ENCODE peak calls at places on chromosomes 3 and 15, in five cellular contexts. Q is effector memory CD4-positive, alpha-beta T cell; I is ovary; K is fibroblast of lung; R is neural progenitor cell. S is an unnamed sample. For H3K27me3, the result is how much of the 10 kb centered on the place peaks cover.

GRCh38 chr3:179687967-179688535 is 35.2 kb downstream of the USP13 start:
- DNase-seq in Q (no peak), I (no peak), K (no peak), R (no peak), S (no peak)

GRCh38 chr3:11547498-11547897 is 96.2 kb downstream of the VGLL4 start:
- DNase-seq in Q (no peak), I (no peak), K (no peak), R (no peak), S (no peak)

GRCh38 chr3:11764931-11765363 is 81.7 kb downstream of the TAMM41 start:
- DNase-seq in Q (no peak), I (no peak), K (peak), R (no peak), S (no peak)

GRCh38 chr3:29587340-29587739 is 306.5 kb downstream of the RBMS3 start:
- DNase-seq in Q (no peak), I (no peak), K (no peak), R (no peak), S (no peak)

GRCh38 chr15:99719096-99719541 is 14.1 kb downstream of the LYSMD4 start:
- DNase-seq in Q (no peak), I (no peak), K (peak), R (no peak), S (no peak)

GRCh38 chr3:69200384-69201068 is 78.1 kb upstream of the LMOD3 start:
- DNase-seq in Q (peak), I (peak), K (peak), R (peak), S (peak)

GRCh38 chr3:54427951-54428871 is 305.9 kb downstream of the CACNA2D3 start:
- DNase-seq in Q (no peak), I (peak), K (peak), R (peak), S (peak)

GRCh38 chr3:42190701-42191442 is 75.1 kb downstream of the CCK start:
- DNase-seq in Q (peak), I (peak), K (peak), R (peak), S (peak)

GRCh38 chr3:179608931-179609720 is 4.5 kb downstream of the NDUFB5 start:
- DNase-seq in Q (no peak), I (no peak), K (no peak), R (no peak), S (no peak)

GRCh38 chr3:134239538-134239937 is 11.1 kb downstream of the RYK start:
- DNase-seq in Q (no peak), I (no peak), K (no peak), R (no peak), S (no peak)

GRCh38 chr3:16402451-16402850 is 111.0 kb downstream of the RFTN1 start:
- DNase-seq in Q (no peak), I (no peak), K (peak), R (no peak), S (no peak)

GRCh38 chr3:190031887-190032752 is 88.6 kb downstream of the P3H2 start:
- DNase-seq in Q (no peak), I (no peak), K (no peak), R (no peak), S (no peak)

GRCh38 chr3:4322635-4323034 is 19.5 kb downstream of the SETMAR start:
- DNase-seq in Q (no peak), I (no peak), K (peak), R (no peak), S (no peak)

GRCh38 chr15:78633348-78633747 is 7.7 kb downstream of the CHRNB4 start:
- DNase-seq in Q (no peak), I (no peak), K (no peak), R (no peak), S (no peak)

GRCh38 chr15:46848704-46849103 is 868.6 kb upstream of the SEMA6D start:
- DNase-seq in Q (no peak), I (no peak), K (peak), R (no peak), S (no peak)

GRCh38 chr3:128021768-128022372 is 30.4 kb upstream of the SEC61A1 start:
- DNase-seq in Q (no peak), I (no peak), K (peak), R (no peak), S (peak)

GRCh38 chr15:78360426-78360825 is 20.3 kb downstream of the CRABP1 start:
- DNase-seq in Q (no peak), I (no peak), K (no peak), R (peak), S (no peak)

GRCh38 chr3:191792580-191792979 is 331.6 kb downstream of the PYDC2 start:
- DNase-seq in Q (no peak), I (no peak), K (no peak), R (no peak), S (no peak)

GRCh38 chr3:79878697-79879096 is 110.9 kb upstream of the ROBO1 start:
- DNase-seq in Q (no peak), I (no peak), K (no peak), R (no peak), S (no peak)

GRCh38 chr15:77634266-77634962 is 1.7 kb upstream of the LINGO1 start:
- DNase-seq in Q (no peak), I (peak), K (peak), R (peak), S (peak)

GRCh38 chr3:178536271-178537079 is at the start of gene KCNMB2:
- DNase-seq in Q (no peak), I (no peak), K (peak), R (peak), S (no peak)

GRCh38 chr15:35519536-35520149 is 26.3 kb downstream of the DPH6 start:
- DNase-seq in Q (no peak), I (no peak), K (peak), R (peak), S (no peak)

GRCh38 chr3:178146406-178146831 is 389.8 kb upstream of the KCNMB2 start:
- DNase-seq in Q (no peak), I (no peak), K (no peak), R (peak), S (no peak)

GRCh38 chr3:41265011-41265545 is 65.8 kb downstream of the CTNNB1 start:
- DNase-seq in Q (no peak), I (no peak), K (peak), R (no peak), S (no peak)

GRCh38 chr15:47988564-47988963 is 132.2 kb upstream of the SLC24A5 start:
- DNase-seq in Q (no peak), I (no peak), K (no peak), R (no peak), S (no peak)

GRCh38 chr3:16012086-16012485 is 162.4 kb upstream of the GALNT15 start:
- DNase-seq in Q (no peak), I (no peak), K (peak), R (no peak), S (no peak)

GRCh38 chr15:29283371-29283770 is 13.7 kb upstream of the NSMCE3 start:
- DNase-seq in Q (no peak), I (no peak), K (no peak), R (no peak), S (no peak)

GRCh38 chr15:29276366-29276765 is 6.7 kb upstream of the NSMCE3 start:
- DNase-seq in Q (no peak), I (no peak), K (no peak), R (no peak), S (no peak)

GRCh38 chr15:29275855-29276254 is 6.2 kb upstream of the NSMCE3 start:
- DNase-seq in Q (no peak), I (no peak), K (no peak), R (no peak), S (no peak)

GRCh38 chr15:29278436-29279099 is 8.9 kb upstream of the NSMCE3 start:
- DNase-seq in Q (no peak), I (no peak), K (peak), R (no peak), S (no peak)
- H3K27me3 ChIP-seq in Q (under half), I (under half), K (under half), R (under half), S (under half)

GRCh38 chr3:38026856-38027255 is 2.6 kb downstream of the PLCD1 start:
- DNase-seq in Q (no peak), I (no peak), K (no peak), R (no peak), S (no peak)

GRCh38 chr3:38030126-38031021 is 932 bp upstream of the PLCD1 start:
- DNase-seq in Q (no peak), I (peak), K (no peak), R (no peak), S (no peak)

GRCh38 chr3:38028621-38029361 is 651 bp downstream of the PLCD1 start:
- DNase-seq in Q (no peak), I (peak), K (no peak), R (peak), S (no peak)

GRCh38 chr3:38029400-38030125 is at the start of gene PLCD1:
- DNase-seq in Q (peak), I (peak), K (peak), R (peak), S (peak)

GRCh38 chr3:38027466-38028465 is 1.7 kb downstream of the PLCD1 start:
- DNase-seq in Q (no peak), I (peak), K (no peak), R (no peak), S (no peak)
- H3K27me3 ChIP-seq in Q (under half), I (under half), K (under half), R (half or more), S (under half)

DNA sequence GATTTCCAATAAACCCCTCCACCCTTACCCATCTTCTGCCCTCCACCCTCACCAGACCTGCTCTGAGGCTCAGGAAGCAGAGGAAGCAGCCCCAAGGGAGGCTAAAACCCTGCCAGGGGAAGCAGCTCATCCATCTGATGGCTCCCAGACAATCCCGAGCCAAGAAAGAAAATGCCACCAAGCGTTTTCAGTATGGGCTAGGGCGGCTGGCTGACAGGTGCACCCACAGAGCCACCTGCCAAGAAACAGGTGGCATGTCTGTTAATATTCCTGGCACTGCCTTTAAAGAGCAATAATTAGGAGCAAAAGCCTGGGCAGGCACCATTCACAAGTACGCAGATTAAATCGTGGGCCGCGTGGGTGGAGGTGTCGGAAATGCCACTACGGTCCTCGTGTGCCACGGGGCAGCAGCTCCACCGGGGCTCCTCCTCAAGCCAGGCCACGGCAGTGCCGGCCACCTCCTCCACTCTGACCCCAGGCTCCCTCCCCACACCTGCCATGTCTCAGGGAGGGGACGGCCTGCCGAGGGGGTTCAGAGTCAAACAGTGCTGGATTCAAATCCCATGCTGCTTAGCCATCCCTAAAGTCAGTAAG is 23.9 kb upstream of the GRIP2 start:
- DNase-seq in Q (no peak), I (no peak), K (no peak), R (no peak), S (no peak)
- H3K27me3 ChIP-seq in Q (under half), I (under half), K (under half), R (under half), S (under half)

GRCh38 chr3:138944136-138944658 is 2.7 kb downstream of the FOXL2 start:
- DNase-seq in Q (no peak), I (no peak), K (peak), R (peak), S (no peak)

GRCh38 chr3:138945646-138946553 is 1.0 kb downstream of the FOXL2 start:
- DNase-seq in Q (no peak), I (peak), K (no peak), R (peak), S (no peak)

GRCh38 chr3:138943724-138944131 is 3.2 kb downstream of the FOXL2 start:
- DNase-seq in Q (no peak), I (peak), K (peak), R (peak), S (no peak)

GRCh38 chr3:138946554-138947302 is at the start of the genes FOXL2 and FOXL2NB:
- DNase-seq in Q (no peak), I (peak), K (peak), R (peak), S (peak)

GRCh38 chr3:138944842-138945645 is 1.9 kb downstream of the FOXL2 start:
- DNase-seq in Q (no peak), I (peak), K (no peak), R (peak), S (no peak)
- H3K27me3 ChIP-seq in Q (half or more), I (under half), K (half or more), R (half or more), S (under half)